ENCODE peak calls at places on chromosome 2, in seven cellular contexts. X, M, J, L, E, N and W are unnamed samples.

GRCh38 chr2:65017335-65017734 is 28.1 kb downstream of the SLC1A4 start:
- DNase-seq in X (no peak), M (no peak), N (no peak), E (no peak), J (peak), L (no peak), W (no peak)

GRCh38 chr2:67880291-67880761 is 182.5 kb downstream of the C1D start:
- DNase-seq in M (peak), N (peak), X (peak), E (no peak), L (no peak), J (peak), W (no peak)

GRCh38 chr2:64243081-64244048 is 99.1 kb upstream of the PELI1 start:
- DNase-seq in M (no peak), J (peak), L (no peak), X (no peak), N (no peak), E (no peak), W (no peak)

GRCh38 chr2:9599430-9599829 is 31.4 kb downstream of the YWHAQ start:
- DNase-seq in X (no peak), J (no peak), M (no peak), E (no peak), L (no peak), N (no peak), W (no peak)

GRCh38 chr2:26706616-26707473 is 14.3 kb downstream of the KCNK3 start:
- DNase-seq in N (peak), L (no peak), M (peak), X (no peak), J (peak), E (no peak), W (no peak)

GRCh38 chr2:118061135-118061955 is 26.9 kb upstream of the INSIG2 start:
- DNase-seq in M (peak), L (no peak), J (peak), E (peak), N (peak), X (peak), W (peak)

GRCh38 chr2:207558106-207558505 is 28.3 kb downstream of the CREB1 start:
- DNase-seq in J (no peak), E (no peak), M (peak), N (peak), X (peak), L (no peak), W (no peak)

GRCh38 chr2:23312996-23313606 is 71.9 kb upstream of the KLHL29 start:
- DNase-seq in J (peak), L (peak), X (no peak), M (no peak), N (no peak), E (no peak), W (peak)

GRCh38 chr2:66729391-66729790 is 294.5 kb downstream of the MEIS1 start:
- DNase-seq in X (peak), L (no peak), N (peak), E (no peak), J (no peak), M (peak), W (no peak)

GRCh38 chr2:194564422-194564821 is 1092.6 kb upstream of the SLC39A10 start:
- DNase-seq in M (no peak), N (no peak), X (no peak), E (no peak), L (no peak), J (no peak), W (no peak)

GRCh38 chr2:46296216-46296839 is 879 bp upstream of the EPAS1 start:
- DNase-seq in M (no peak), N (no peak), J (peak), E (no peak), X (no peak), L (no peak), W (no peak)

GRCh38 chr2:99572798-99573197 is 83.0 kb upstream of the REV1 start:
- DNase-seq in J (peak), M (no peak), E (no peak), N (no peak), L (no peak), X (no peak), W (no peak)

GRCh38 chr2:43526994-43527393 is 68.8 kb downstream of the THADA start:
- DNase-seq in N (no peak), J (no peak), E (no peak), X (no peak), L (no peak), M (no peak), W (no peak)

GRCh38 chr2:223971731-223972130 is 14.5 kb downstream of the MRPL44 start:
- DNase-seq in E (no peak), X (no peak), M (no peak), J (no peak), N (no peak), L (no peak), W (no peak)

GRCh38 chr2:235148201-235149170 is 196.7 kb downstream of the SH3BP4 start:
- DNase-seq in E (no peak), J (no peak), L (no peak), X (no peak), M (no peak), N (no peak), W (no peak)

GRCh38 chr2:237231593-237231992 is 145.9 kb downstream of the COPS8 start:
- DNase-seq in E (no peak), N (peak), J (no peak), M (peak), X (no peak), L (no peak), W (no peak)

GRCh38 chr2:204706939-204707338 is 161.7 kb downstream of the PARD3B start:
- DNase-seq in E (no peak), N (peak), X (peak), M (peak), J (no peak), L (no peak), W (no peak)

GRCh38 chr2:238346539-238346938 is 26.2 kb downstream of the TRAF3IP1 start:
- DNase-seq in J (no peak), N (no peak), L (no peak), X (no peak), E (no peak), M (no peak), W (no peak)

GRCh38 chr2:49044265-49044664 is 110.0 kb downstream of the FSHR start:
- DNase-seq in N (no peak), L (no peak), X (no peak), M (no peak), E (no peak), J (no peak), W (no peak)

GRCh38 chr2:12376025-12376424 is 340.7 kb upstream of the TRIB2 start:
- DNase-seq in J (no peak), E (no peak), M (no peak), X (no peak), N (no peak), L (no peak), W (no peak)

GRCh38 chr2:28000287-28000686 is 109.8 kb downstream of the BABAM2 start:
- DNase-seq in N (no peak), L (no peak), X (no peak), J (no peak), M (no peak), E (no peak), W (no peak)

GRCh38 chr2:241560181-241560882 is 1.8 kb downstream of the BOK start:
- DNase-seq in E (no peak), M (no peak), L (no peak), N (no peak), J (peak), X (no peak), W (no peak)
- H3K9ac ChIP-seq in E (peak), M (peak), L (peak), N (peak), J (no peak), X (peak), W (peak)

DNA sequence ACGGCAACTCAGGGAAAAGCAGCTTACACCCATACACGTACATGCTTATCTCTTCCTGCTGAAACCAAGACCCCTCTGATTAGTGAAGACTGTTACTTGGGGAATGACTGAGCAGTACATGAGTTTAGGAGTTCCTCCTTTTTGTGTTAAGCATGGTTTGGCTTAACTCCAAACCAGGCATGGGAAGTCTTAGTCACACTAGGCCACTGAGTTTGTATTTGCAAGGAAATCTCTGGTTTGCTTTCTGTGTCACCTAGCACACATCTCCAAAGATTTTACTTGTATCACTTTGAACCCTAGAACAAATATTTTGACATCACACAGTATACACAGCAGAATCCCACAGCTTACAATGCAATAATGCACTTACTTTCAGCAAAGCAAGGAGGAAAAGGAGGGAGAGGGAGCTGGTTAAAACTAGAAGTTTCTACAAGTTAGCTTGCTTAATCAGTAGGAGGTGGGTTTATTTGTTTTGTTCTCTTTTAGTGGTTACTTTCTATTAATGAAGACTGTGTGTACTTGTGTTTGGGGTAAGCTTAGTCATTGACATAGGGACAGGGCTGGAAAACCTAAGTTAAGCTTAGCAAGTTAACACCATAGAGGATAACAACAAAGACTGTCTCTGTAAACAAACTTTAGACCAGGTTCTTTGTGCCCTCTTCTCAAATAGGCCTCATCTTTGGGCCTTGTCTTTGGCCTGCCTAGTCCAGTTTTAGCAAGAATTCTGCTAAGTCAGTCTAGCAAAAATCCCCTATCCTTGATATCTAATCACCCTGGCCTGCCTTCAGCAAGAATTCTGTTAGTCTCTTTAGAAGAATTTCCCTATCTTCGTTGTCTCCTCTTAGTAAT is 219.4 kb downstream of the MREG start:
- DNase-seq in X (peak), E (peak), L (no peak), J (no peak), N (peak), M (peak), W (peak)
- H3K9ac ChIP-seq in X (no peak), E (peak), L (no peak), J (no peak), N (peak), M (no peak), W (peak)

GRCh38 chr2:7012141-7012809 is 95.1 kb downstream of the RNF144A start:
- DNase-seq in X (no peak), M (peak), E (no peak), J (no peak), L (no peak), N (peak), W (no peak)
- H3K9ac ChIP-seq in X (no peak), M (no peak), E (no peak), J (no peak), L (no peak), N (peak), W (no peak)

GRCh38 chr2:51013060-51013746 is 18.7 kb downstream of the NRXN1 start:
- DNase-seq in L (no peak), M (no peak), E (peak), J (peak), X (peak), N (no peak), W (no peak)

GRCh38 chr2:51018145-51018544 is 13.8 kb downstream of the NRXN1 start:
- DNase-seq in N (no peak), X (no peak), J (no peak), L (no peak), M (no peak), E (no peak), W (no peak)

GRCh38 chr2:51014722-51015121 is 17.2 kb downstream of the NRXN1 start:
- DNase-seq in J (no peak), L (no peak), M (no peak), N (no peak), E (no peak), X (no peak), W (no peak)

DNA sequence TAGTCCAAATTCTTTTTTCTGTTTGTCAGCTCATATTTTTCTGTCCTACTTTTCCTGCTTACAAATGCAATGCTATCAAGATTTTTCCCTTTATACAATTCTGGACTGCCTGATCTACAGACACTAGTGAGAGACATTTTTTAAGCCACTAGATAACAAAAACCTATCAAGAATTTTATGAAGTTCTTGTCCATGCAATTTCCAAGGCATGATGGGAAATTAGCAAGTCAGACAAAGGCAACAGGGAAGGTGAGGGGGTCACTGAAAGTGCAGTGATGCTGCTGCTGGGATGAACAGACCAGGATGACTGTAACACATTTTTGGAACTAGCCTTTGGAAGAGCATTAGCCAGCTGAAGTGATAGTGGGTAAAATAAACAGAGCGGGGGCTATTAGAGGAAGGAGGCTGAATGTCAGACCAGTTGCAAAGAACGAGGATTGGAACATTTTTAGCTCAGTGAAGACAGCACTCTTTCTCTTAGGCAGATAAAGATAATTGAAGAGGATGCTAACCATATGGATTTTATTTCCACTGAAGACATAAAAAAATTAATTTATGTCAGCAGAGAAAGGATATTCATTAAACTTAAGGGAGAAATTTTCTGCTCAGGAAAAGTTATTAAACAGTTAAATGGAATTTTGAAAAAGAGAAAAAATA is 17.9 kb downstream of the NRXN1 start:
- DNase-seq in J (no peak), E (no peak), M (no peak), X (peak), N (peak), L (no peak), W (no peak)
- H3K9ac ChIP-seq in J (no peak), E (no peak), M (no peak), X (no peak), N (no peak), L (no peak), W (no peak)

GRCh38 chr2:109123586-109124201 is 5.3 kb upstream of the SH3RF3 start:
- DNase-seq in L (no peak), M (no peak), X (no peak), J (no peak), E (no peak), N (no peak), W (no peak)

GRCh38 chr2:109126501-109126860 is 2.5 kb upstream of the SH3RF3 start:
- DNase-seq in M (peak), J (no peak), X (peak), E (no peak), N (peak), L (no peak), W (no peak)

GRCh38 chr2:109124982-109125594 is 3.9 kb upstream of the SH3RF3 start:
- DNase-seq in M (no peak), J (peak), E (no peak), L (no peak), X (no peak), N (no peak), W (no peak)

GRCh38 chr2:109127556-109127955 is 1.4 kb upstream of the SH3RF3 start:
- DNase-seq in L (no peak), M (no peak), X (no peak), J (no peak), N (no peak), E (no peak), W (no peak)

GRCh38 chr2:109125595-109126500 is 3.2 kb upstream of the SH3RF3 start:
- DNase-seq in L (no peak), E (peak), M (peak), X (peak), J (no peak), N (peak), W (no peak)
- H3K9ac ChIP-seq in L (no peak), E (no peak), M (no peak), X (peak), J (no peak), N (peak), W (no peak)

GRCh38 chr2:195659114-195659513 is 2.1 kb downstream of the SLC39A10 start:
- DNase-seq in J (no peak), N (peak), L (no peak), X (peak), E (no peak), M (peak), W (peak)
- H3K9ac ChIP-seq in J (no peak), N (peak), L (peak), X (peak), E (no peak), M (peak), W (peak)

GRCh38 chr2:187546762-187547333 is 7.4 kb downstream of the TFPI start:
- DNase-seq in J (no peak), L (no peak), N (peak), X (no peak), M (peak), E (no peak), W (no peak)

GRCh38 chr2:187549193-187549592 is 5.0 kb downstream of the TFPI start:
- DNase-seq in L (no peak), E (no peak), J (no peak), M (no peak), X (no peak), N (no peak), W (peak)

GRCh38 chr2:187547353-187547979 is 6.8 kb downstream of the TFPI start:
- DNase-seq in M (peak), J (peak), E (no peak), N (peak), X (peak), L (peak), W (peak)

GRCh38 chr2:187549951-187550555 is 4.2 kb downstream of the TFPI start:
- DNase-seq in N (no peak), J (no peak), X (no peak), M (no peak), L (no peak), E (peak), W (peak)

DNA sequence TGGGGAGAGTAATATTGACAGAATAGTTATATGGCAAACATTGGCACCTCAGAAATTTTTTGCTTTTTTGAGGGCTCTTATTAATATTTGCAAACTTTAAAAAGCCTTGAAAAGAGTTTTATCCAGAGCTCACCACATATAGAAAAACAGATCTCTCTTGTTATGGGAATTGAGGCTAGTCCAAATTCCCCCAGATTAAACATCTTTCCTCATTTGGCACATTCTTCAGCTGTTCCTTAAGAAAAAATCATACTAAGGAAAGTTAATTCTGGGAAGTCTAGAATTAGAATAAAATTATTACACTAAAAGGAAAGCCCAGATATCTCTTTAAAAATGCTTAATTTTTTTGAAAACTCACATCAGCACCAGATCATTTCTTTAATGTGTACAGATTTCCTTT is 5.6 kb downstream of the TFPI start:
- DNase-seq in N (no peak), M (no peak), X (no peak), L (no peak), J (no peak), E (no peak), W (no peak)
- H3K9ac ChIP-seq in N (no peak), M (no peak), X (no peak), L (no peak), J (no peak), E (peak), W (peak)

DNA sequence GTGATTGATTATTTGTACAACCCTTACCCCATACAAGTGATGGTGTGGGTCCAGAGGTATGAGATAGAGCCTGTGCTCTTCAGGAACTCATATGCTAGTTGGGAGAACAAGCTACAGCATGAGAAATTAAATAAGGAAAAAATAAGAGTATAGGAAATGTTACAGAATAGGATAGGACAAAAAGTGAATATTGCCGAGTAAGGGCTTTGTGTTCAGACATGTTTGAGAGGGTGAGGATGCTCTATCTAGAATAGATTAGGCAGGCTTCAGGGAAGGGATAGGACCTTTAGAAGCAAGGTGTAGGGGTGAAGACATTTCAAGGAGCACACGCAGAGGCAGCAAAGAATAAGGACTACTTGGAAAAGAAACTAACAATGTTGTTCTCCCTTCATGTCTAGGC is 17.8 kb downstream of the CCDC150 start:
- DNase-seq in J (no peak), X (no peak), L (no peak), E (no peak), N (no peak), M (no peak), W (no peak)
- H3K9ac ChIP-seq in J (no peak), X (no peak), L (no peak), E (no peak), N (no peak), M (no peak), W (no peak)

GRCh38 chr2:31000970-31001369 is 137.3 kb downstream of the GALNT14 start:
- DNase-seq in N (no peak), X (no peak), E (no peak), M (no peak), J (no peak), L (no peak), W (no peak)

GRCh38 chr2:31003717-31004116 is 134.5 kb downstream of the GALNT14 start:
- DNase-seq in L (no peak), E (no peak), N (no peak), X (no peak), M (no peak), J (no peak), W (no peak)

GRCh38 chr2:31004252-31004651 is 134.0 kb downstream of the GALNT14 start:
- DNase-seq in M (no peak), X (no peak), N (no peak), L (no peak), J (no peak), E (no peak), W (no peak)

DNA sequence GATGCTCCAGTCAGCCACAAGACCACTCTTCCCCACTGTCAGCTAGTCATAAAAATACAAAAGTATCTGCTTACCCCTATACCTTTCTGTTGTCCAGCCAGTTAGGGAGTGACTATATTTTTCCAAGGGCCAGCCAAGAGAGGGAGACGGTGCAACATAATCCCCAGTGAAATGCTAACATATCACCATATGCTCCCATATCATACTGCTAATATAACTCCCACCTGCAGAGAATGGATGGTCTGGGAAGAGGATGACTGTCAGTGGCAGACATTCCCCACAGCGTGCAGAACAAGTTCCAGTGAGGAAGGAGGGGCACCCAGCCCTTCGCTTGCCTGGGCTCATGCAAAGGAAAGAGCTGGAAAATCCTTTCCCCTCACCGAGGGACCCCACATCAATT is 135.7 kb downstream of the GALNT14 start:
- DNase-seq in J (no peak), X (no peak), M (no peak), E (no peak), N (no peak), L (no peak), W (no peak)
- H3K9ac ChIP-seq in J (no peak), X (no peak), M (no peak), E (no peak), N (no peak), L (no peak), W (no peak)